ENCODE peak calls at places on chromosomes 2 and 18, in eight cellular contexts. H is AG04449; L is kidney epithelial cell; E is ovary; I is GM23338; J is AG04450; C is body of pancreas; K is CD8-positive, alpha-beta T cell. S is an unnamed sample.

GRCh38 chr2:231985823-231986261 is 24.3 kb downstream of the DIS3L2 start:
- DNase-seq in H (no peak), L (no peak), E (no peak), I (peak; percentile 73), J (no peak), C (no peak), K (no peak), S (no peak)

GRCh38 chr2:226873051-226873620 is 37.3 kb downstream of the RHBDD1 start:
- DNase-seq in H (no peak), L (no peak), E (no peak), I (no peak), J (no peak), C (no peak), K (no peak), S (no peak)

GRCh38 chr2:101696272-101697123 is 1.0 kb upstream of the MAP4K4 start:
- DNase-seq in H (no peak), L (no peak), E (peak; percentile 53), I (peak; percentile 61), J (no peak), C (peak; percentile 52), K (no peak), S (peak; percentile 33)

GRCh38 chr2:136770384-136770783 is 5.0 kb downstream of the THSD7B start:
- DNase-seq in H (no peak), L (no peak), E (no peak), I (peak; percentile 28), J (no peak), C (no peak), K (no peak), S (no peak)

GRCh38 chr2:241726459-241726858 is 8.0 kb upstream of the D2HGDH start:
- DNase-seq in H (no peak), L (no peak), E (no peak), I (no peak), J (no peak), C (no peak), K (no peak), S (no peak)

GRCh38 chr2:96260404-96261260 is 5.2 kb downstream of the TMEM127 start:
- DNase-seq in H (peak; percentile 37), L (peak; percentile 74), E (peak; percentile 62), I (peak; percentile 79), J (peak; percentile 65), C (peak; percentile 81), K (peak; percentile 28), S (peak; percentile 74)

GRCh38 chr2:96207073-96207777 is 1.4 kb downstream of the STARD7 start:
- DNase-seq in H (no peak), L (no peak), E (no peak), I (no peak), J (no peak), C (no peak), K (no peak), S (no peak)

GRCh38 chr18:5527603-5528002 is 16.2 kb downstream of the EPB41L3 start:
- DNase-seq in H (peak; percentile 23), L (peak; percentile 73), E (no peak), I (no peak), J (peak; percentile 65), C (no peak), K (no peak), S (peak; percentile 14)

GRCh38 chr2:43576983-43577892 is 18.6 kb downstream of the THADA start:
- DNase-seq in H (peak; percentile 33), L (peak; percentile 34), E (no peak), I (peak; percentile 61), J (peak; percentile 32), C (peak; percentile 26), K (peak; percentile 20), S (no peak)

GRCh38 chr18:29161429-29161828 is 984.5 kb upstream of the CDH2 start:
- DNase-seq in H (no peak), L (no peak), E (no peak), I (no peak), J (no peak), C (no peak), K (no peak), S (no peak)

GRCh38 chr2:28134857-28135256 is 244.3 kb downstream of the BABAM2 start:
- DNase-seq in H (no peak), L (no peak), E (no peak), I (no peak), J (no peak), C (no peak), K (no peak), S (no peak)

GRCh38 chr18:54327818-54328217 is 29.8 kb downstream of the STARD6 start:
- DNase-seq in H (no peak), L (no peak), E (no peak), I (no peak), J (no peak), C (no peak), K (no peak), S (no peak)

GRCh38 chr18:50662775-50663383 is 103.0 kb downstream of the MAPK4 start:
- DNase-seq in H (no peak), L (no peak), E (no peak), I (no peak), J (no peak), C (no peak), K (no peak), S (no peak)

GRCh38 chr2:172216348-172216933 is 113.7 kb upstream of the DLX2 start:
- DNase-seq in H (no peak), L (no peak), E (no peak), I (no peak), J (no peak), C (no peak), K (no peak), S (no peak)

GRCh38 chr2:224973112-224974016 is 68.9 kb downstream of the DOCK10 start:
- DNase-seq in H (no peak), L (peak; percentile 71), E (no peak), I (peak; percentile 3), J (no peak), C (no peak), K (peak; percentile 41), S (peak; percentile 68)

GRCh38 chr2:85524567-85524923 is 14.4 kb upstream of the MAT2A start:
- DNase-seq in H (no peak), L (no peak), E (no peak), I (peak; percentile 43), J (no peak), C (no peak), K (no peak), S (no peak)

GRCh38 chr18:23099621-23100020 is 35.7 kb upstream of the CABLES1 start:
- DNase-seq in H (no peak), L (no peak), E (no peak), I (no peak), J (no peak), C (no peak), K (no peak), S (peak; percentile 69)

GRCh38 chr18:48376934-48377333 is 32.2 kb downstream of the ZBTB7C start:
- DNase-seq in H (no peak), L (no peak), E (no peak), I (no peak), J (no peak), C (no peak), K (no peak), S (no peak)

GRCh38 chr2:83282851-83283250 is 1176.2 kb downstream of the SUCLG1 start:
- DNase-seq in H (no peak), L (no peak), E (no peak), I (no peak), J (no peak), C (no peak), K (no peak), S (no peak)
- H3K4me3 ChIP-seq in H (no peak overlapping the region), L (no peak overlapping the region), E (no peak overlapping the region), I (no peak overlapping the region), J (no peak overlapping the region), C (no peak overlapping the region), K (no peak overlapping the region), S (no peak overlapping the region)

DNA sequence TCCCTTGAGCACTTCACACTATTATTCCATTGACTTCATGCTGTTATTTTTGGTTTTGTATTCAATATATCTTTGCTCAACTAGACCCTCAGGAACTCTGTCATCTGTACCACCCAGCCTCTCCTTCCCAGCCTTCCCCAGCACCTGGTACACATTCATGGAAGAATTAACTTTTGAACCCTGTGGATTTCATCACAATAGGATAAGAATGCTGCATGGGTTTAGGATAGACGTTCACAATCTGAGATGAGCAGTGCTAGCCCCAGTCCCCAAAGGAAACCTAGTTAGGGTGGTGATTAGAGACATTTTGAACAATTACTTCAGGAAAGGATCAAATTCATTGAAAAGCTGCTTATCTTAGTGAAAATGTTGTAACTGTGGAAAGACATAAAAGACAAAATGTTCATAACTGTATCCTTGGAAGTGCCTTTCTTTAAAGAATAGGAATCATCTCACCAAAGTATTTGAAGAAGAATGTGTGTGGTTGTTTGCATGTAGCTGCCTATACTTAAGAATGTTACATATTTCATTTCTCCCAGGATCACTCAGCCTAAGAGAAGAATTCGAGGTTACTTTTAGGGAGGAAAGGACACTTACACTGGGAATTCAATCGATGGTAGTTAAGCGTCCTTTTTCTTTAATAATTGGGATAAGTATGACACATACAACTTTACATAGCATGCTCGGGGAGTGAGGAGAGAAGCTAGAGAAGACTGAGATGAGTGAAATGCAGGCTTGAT is 21.8 kb upstream of the CYP1B1 start:
- DNase-seq in H (no peak), L (no peak), E (no peak), I (no peak), J (no peak), C (no peak), K (no peak), S (no peak)
- H3K4me3 ChIP-seq in H (no peak overlapping the region), L (no peak overlapping the region), E (peak overlapping the region; percentile 29), I (peak overlapping the region; percentile 46), J (no peak overlapping the region), C (no peak overlapping the region), K (no peak overlapping the region), S (no peak overlapping the region)

DNA sequence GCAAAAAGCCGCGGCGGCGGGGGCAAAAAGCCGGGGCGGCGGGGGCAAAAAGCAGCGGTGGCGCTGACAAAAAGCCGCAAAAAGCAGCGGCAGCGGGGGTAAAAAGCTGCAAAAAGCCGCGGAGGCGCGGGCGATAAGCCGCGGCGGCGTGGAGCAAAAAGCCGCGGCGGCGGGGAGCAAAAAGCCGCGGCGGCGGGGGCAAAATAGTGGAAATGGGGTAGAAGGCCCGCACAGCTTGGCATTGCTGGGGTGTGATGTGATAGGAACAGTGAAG is 450.1 kb downstream of the ANKRD30B start:
- DNase-seq in H (no peak), L (no peak), E (no peak), I (no peak), J (no peak), C (no peak), K (no peak), S (no peak)
- H3K4me3 ChIP-seq in H (no peak overlapping the region), L (no peak overlapping the region), E (no peak overlapping the region), I (no peak overlapping the region), J (no peak overlapping the region), C (no peak overlapping the region), K (no peak overlapping the region), S (peak overlapping the region; percentile 41)

GRCh38 chr2:151033454-151034248 is 228.0 kb downstream of the RBM43 start:
- DNase-seq in H (no peak), L (no peak), E (no peak), I (no peak), J (no peak), C (no peak), K (no peak), S (no peak)

GRCh38 chr2:151029406-151030157 is 232.1 kb downstream of the RBM43 start:
- DNase-seq in H (peak; percentile 81), L (no peak), E (no peak), I (no peak), J (no peak), C (no peak), K (no peak), S (no peak)

GRCh38 chr2:151028691-151029176 is 232.9 kb downstream of the RBM43 start:
- DNase-seq in H (no peak), L (no peak), E (no peak), I (no peak), J (no peak), C (no peak), K (no peak), S (no peak)

GRCh38 chr2:151032741-151033152 is 228.9 kb downstream of the RBM43 start:
- DNase-seq in H (peak; percentile 80), L (no peak), E (no peak), I (no peak), J (peak; percentile 99), C (no peak), K (no peak), S (no peak)

GRCh38 chr2:151030663-151031230 is 230.9 kb downstream of the RBM43 start:
- DNase-seq in H (no peak), L (no peak), E (no peak), I (peak; percentile 54), J (no peak), C (no peak), K (no peak), S (no peak)
- H3K4me3 ChIP-seq in H (no peak overlapping the region), L (no peak overlapping the region), E (no peak overlapping the region), I (no peak overlapping the region), J (no peak overlapping the region), C (no peak overlapping the region), K (no peak overlapping the region), S (no peak overlapping the region)